ENCODE peak calls at places on chromosomes 11 and 22, in eight cellular contexts. D is hypothalamus; Z is pulmonary artery endothelial cell; E is neural crest cell; V is lung; S is PC-9; A is stimulated activated effector memory CD8-positive, alpha-beta T cell treated with anti-CD3 and anti-CD28 coated beads, Interleukin-12 subunit alpha, Interleukin-12 subunit beta, amount 100 ng/mL, for 72 hours; R is activated naive CD4-positive, alpha-beta T cell treated with Interleukin-2 at 50 U/mL for 16 hours. T is an unnamed sample.

GRCh38 chr11:88801484-88802123 is 264.2 kb downstream of the GRM5 start:
- DNase-seq in R (no peak), D (no peak), S (no peak), E (no peak), V (no peak), Z (no peak), A (no peak), T (peak; percentile 29)

GRCh38 chr11:47941907-47942558 is 38.3 kb upstream of the PTPRJ start:
- DNase-seq in Z (no peak), A (no peak), R (no peak), V (no peak), S (no peak), D (no peak), E (no peak), T (no peak)

GRCh38 chr11:313787-314547 is at the start of gene IFITM1:
- DNase-seq in S (no peak), R (peak; percentile 53), E (no peak), V (no peak), A (no peak), Z (no peak), D (no peak), T (peak; percentile 23)

GRCh38 chr11:81005595-81005994 is 1564.8 kb upstream of the TENM4 start:
- DNase-seq in E (no peak), A (no peak), S (no peak), Z (no peak), D (no peak), V (no peak), R (no peak), T (peak; percentile 67)

GRCh38 chr11:13327421-13327820 is 49.8 kb downstream of the BMAL1 start:
- DNase-seq in V (no peak), R (no peak), D (no peak), E (no peak), S (no peak), A (no peak), Z (no peak), T (no peak)

GRCh38 chr11:114746013-114746412 is 67.7 kb downstream of the NXPE2 start:
- DNase-seq in Z (no peak), E (no peak), D (no peak), S (no peak), R (no peak), A (no peak), V (no peak), T (no peak)

GRCh38 chr11:8722156-8722555 is 39.6 kb downstream of the RPL27A start:
- DNase-seq in Z (no peak), E (no peak), V (no peak), D (no peak), R (no peak), A (no peak), S (no peak), T (no peak)

GRCh38 chr11:83938148-83938547 is 652.0 kb upstream of the CCDC90B start:
- DNase-seq in S (no peak), Z (no peak), D (no peak), E (no peak), V (no peak), R (no peak), A (no peak), T (no peak)

GRCh38 chr22:27686534-27686933 is 115.0 kb downstream of the MN1 start:
- DNase-seq in A (no peak), E (no peak), R (no peak), V (no peak), D (no peak), Z (peak; percentile 40), S (peak; percentile 51), T (no peak)

GRCh38 chr11:9120659-9121350 is 29.4 kb upstream of the SCUBE2 start:
- DNase-seq in D (no peak), R (no peak), E (no peak), A (no peak), S (no peak), Z (no peak), V (no peak), T (no peak)

GRCh38 chr22:50698546-50698945 is 25.9 kb downstream of the SHANK3 start:
- DNase-seq in D (no peak), A (no peak), Z (no peak), S (no peak), E (no peak), V (no peak), R (no peak), T (no peak)

GRCh38 chr22:30998329-30998728 is 29.3 kb downstream of the TUG1 start:
- DNase-seq in Z (no peak), E (no peak), R (no peak), S (no peak), A (no peak), V (no peak), D (no peak), T (no peak)

GRCh38 chr11:1557904-1558831 is 13.9 kb downstream of the DUSP8 start:
- DNase-seq in S (peak; percentile 59), R (no peak), A (no peak), Z (no peak), D (no peak), V (no peak), E (no peak), T (peak; percentile 53)

GRCh38 chr11:60774726-60775125 is 10.4 kb upstream of the MS4A10 start:
- DNase-seq in S (no peak), R (no peak), E (no peak), Z (no peak), V (no peak), D (no peak), A (no peak), T (no peak)

GRCh38 chr11:71246559-71246958 is 5.8 kb downstream of the SHANK2 start:
- DNase-seq in E (no peak), V (no peak), D (no peak), A (no peak), Z (no peak), S (no peak), R (no peak), T (no peak)

GRCh38 chr11:11608783-11609232 is 13.0 kb downstream of the GALNT18 start:
- DNase-seq in V (no peak), S (no peak), R (no peak), D (no peak), Z (no peak), E (no peak), A (no peak), T (peak; percentile 2)

GRCh38 chr11:69797156-69797555 is 22.0 kb upstream of the FGF4 start:
- DNase-seq in V (no peak), S (no peak), D (no peak), R (no peak), Z (no peak), A (no peak), E (no peak), T (no peak)

GRCh38 chr11:70018816-70019215 is 59.3 kb upstream of the ANO1 start:
- DNase-seq in V (no peak), R (no peak), A (no peak), E (no peak), S (no peak), Z (no peak), D (no peak), T (no peak)

T was measured in LoVo.